ENCODE peak calls at places on chromosomes 5 and 9, in seven cellular contexts. Z, L, B, V, E, H and P are unnamed samples. For H3K27me3, the result is how much of the 10 kb centered on the place peaks cover.

GRCh38 chr9:95242613-95243012 is 74.9 kb downstream of the FANCC start:
- DNase-seq in L (no peak), V (peak), B (no peak), E (no peak), Z (no peak), H (no peak), P (no peak)

GRCh38 chr5:103624748-103625147 is 62.2 kb upstream of the NUDT12 start:
- DNase-seq in Z (no peak), B (no peak), V (no peak), H (no peak), E (no peak), L (peak), P (no peak)

GRCh38 chr9:36937951-36938350 is 96.1 kb downstream of the PAX5 start:
- DNase-seq in B (no peak), L (no peak), V (no peak), H (no peak), E (no peak), Z (no peak), P (no peak)

GRCh38 chr5:1246711-1247431 is 21.7 kb downstream of the SLC6A18 start:
- DNase-seq in Z (peak), E (no peak), B (peak), V (peak), L (peak), H (peak), P (no peak)

GRCh38 chr9:75880556-75880955 is 9.9 kb upstream of the PCSK5 start:
- DNase-seq in Z (no peak), H (no peak), B (no peak), L (no peak), E (no peak), V (no peak), P (no peak)

GRCh38 chr9:96441798-96442445 is 8.0 kb upstream of the HABP4 start:
- DNase-seq in E (no peak), B (no peak), V (no peak), L (no peak), H (no peak), Z (peak), P (no peak)

GRCh38 chr9:77000330-77000729 is 19.1 kb upstream of the FOXB2 start:
- DNase-seq in H (no peak), E (no peak), Z (no peak), B (no peak), L (no peak), V (no peak), P (no peak)

GRCh38 chr9:34715639-34716215 is 5.8 kb upstream of the CCL21 start:
- DNase-seq in H (no peak), Z (no peak), B (no peak), V (no peak), L (no peak), E (no peak), P (no peak)

GRCh38 chr5:67353500-67353931 is 156.9 kb upstream of the CD180 start:
- DNase-seq in L (peak), E (no peak), B (no peak), H (no peak), Z (no peak), V (no peak), P (no peak)

GRCh38 chr5:140631831-140632365 is 1.1 kb downstream of the CD14 start:
- DNase-seq in B (no peak), Z (peak), H (no peak), V (no peak), E (peak), L (peak), P (no peak)

GRCh38 chr5:178590924-178591423 is 781 bp upstream of the COL23A1 start:
- DNase-seq in Z (no peak), V (no peak), L (no peak), B (no peak), E (no peak), H (no peak), P (no peak)
- H3K4me3 ChIP-seq in Z (no peak), V (no peak), L (no peak), B (peak), E (no peak), H (peak), P (no peak)

DNA sequence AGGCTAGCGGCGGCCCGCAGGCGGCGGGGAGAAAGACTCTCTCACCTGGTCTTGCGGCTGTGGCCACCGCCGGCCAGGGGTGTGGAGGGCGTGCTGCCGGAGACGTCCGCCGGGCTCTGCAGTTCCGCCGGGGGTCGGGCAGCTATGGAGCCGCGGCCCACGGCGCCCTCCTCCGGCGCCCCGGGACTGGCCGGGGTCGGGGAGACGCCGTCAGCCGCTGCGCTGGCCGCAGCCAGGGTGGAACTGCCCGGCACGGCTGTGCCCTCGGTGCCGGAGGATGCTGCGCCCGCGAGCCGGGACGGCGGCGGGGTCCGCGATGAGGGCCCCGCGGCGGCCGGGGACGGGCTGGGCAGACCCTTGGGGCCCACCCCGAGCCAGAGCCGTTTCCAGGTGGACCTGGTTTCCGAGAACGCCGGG is 253 bp downstream of the SLC12A2 start:
- DNase-seq in V (peak), B (no peak), H (no peak), Z (no peak), L (peak), E (peak), P (no peak)
- TF ChIP-seq CTCF in V (peak), B (peak), H (no peak), Z (no peak), L (no peak), E (peak), P (no peak)

DNA sequence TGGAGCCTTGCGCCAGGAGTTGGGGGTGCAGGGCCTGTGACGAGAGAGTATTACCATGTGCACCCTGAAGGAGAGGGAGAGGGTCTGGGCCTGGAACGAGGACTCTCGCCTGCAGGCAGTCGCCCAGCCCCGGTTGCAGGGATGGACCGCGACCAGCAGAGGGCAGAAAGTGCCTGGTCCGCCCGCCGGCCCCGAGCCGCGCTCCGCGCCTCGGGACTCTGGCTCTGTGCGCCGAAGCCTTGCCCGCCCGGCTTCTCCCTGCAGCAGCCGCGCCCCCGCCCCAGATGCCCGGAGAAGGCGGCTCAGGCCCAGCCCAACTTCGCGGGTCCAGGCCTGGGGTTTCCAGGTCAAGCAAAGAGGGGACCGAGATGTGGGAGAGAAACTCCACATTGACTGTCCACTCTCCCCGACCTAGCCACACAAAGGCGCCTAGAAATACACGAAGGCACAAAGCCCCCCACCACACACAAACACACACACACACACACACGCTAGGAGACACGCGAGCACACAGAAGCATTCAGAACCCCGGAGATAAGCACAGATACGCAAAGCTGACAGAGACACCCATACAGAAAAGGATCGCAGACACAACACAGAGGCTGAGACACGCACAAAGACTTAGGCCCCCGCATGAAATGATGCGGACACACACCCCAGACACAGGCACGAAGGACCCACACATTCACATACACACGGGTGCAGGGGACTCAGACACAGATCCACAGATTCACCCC is 2.0 kb upstream of the LMX1B start:
- DNase-seq in B (peak), H (peak), E (peak), V (peak), L (peak), Z (peak), P (no peak)
- H3K27me3 ChIP-seq in B (half or more), H (half or more), E (under half), V (half or more), L (under half), Z (under half), P (half or more)

DNA sequence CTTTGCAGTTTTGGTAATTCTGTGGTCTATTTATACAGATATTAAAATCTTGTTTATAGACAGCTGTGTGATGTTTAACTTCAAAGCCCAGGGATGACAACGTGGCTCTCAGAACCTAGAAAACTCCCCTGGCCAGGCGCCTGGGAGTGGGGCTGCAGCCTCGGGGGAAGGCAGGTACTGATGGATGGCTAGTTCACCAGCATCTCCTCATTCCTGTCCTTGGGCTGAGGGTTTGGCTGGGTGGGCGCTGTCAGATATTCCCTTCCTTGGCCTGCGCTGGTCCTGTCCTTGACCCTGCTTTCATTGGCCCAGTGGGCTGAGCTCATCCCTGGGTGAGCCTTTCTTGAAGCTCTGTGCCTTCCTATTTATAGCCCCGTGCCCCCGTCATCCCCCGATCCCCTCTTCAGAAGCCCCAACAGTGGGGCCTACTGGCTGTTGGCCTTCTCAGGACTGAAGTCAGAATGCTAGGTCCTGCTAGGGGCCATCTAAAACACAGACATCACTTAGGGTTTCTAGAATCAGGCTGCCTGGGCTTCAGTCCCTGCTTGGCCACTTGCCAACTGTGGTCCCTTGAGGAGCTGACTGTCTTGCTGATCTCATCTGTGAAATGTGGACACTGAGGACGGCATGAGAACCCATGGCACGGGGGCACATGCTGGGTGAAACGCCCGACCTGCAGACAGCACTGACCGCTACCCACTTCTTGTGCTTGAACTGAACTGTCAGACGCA is 20.9 kb downstream of the SH3GLB2 start:
- DNase-seq in E (peak), H (no peak), B (no peak), L (no peak), Z (no peak), V (no peak), P (no peak)
- H3K4me3 ChIP-seq in E (no peak), H (no peak), B (no peak), L (no peak), Z (no peak), V (no peak), P (no peak)

GRCh38 chr5:39579750-39580149 is 155.0 kb upstream of the DAB2 start:
- DNase-seq in E (no peak), V (no peak), B (no peak), Z (no peak), L (no peak), H (no peak), P (no peak)

GRCh38 chr5:39584921-39585320 is 160.1 kb upstream of the DAB2 start:
- DNase-seq in V (no peak), B (no peak), E (no peak), H (no peak), L (no peak), Z (no peak), P (no peak)

GRCh38 chr5:39580702-39581498 is 156.1 kb upstream of the DAB2 start:
- DNase-seq in V (no peak), H (no peak), E (no peak), L (no peak), Z (no peak), B (no peak), P (peak)

DNA sequence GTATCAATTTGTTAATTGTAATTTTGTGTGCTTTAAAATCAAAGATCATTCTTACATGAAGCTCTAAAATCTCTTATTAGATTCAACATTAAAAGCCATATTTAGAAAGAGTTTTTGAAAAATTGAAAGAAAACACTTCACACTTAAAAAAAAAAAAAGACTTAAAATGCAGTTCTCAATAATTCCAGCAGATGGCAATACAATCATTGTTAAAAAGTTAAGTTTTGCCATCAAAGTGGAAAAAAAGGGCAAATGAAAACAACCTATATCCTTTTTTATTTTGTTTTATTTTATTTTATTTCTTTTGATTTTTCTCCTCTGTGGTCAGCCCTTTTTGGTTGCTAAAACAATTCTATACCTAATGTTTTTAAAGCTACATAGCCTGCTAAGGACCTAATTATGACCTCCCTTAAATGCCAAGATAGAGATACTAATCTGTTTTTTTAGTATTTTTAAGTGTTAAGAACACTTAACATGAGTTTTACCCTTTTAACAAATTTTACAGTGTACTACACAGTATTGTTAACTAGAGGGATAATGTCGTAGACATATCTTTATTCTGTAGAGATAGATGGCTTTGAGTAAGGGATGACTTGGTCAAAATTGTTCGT is 154.2 kb upstream of the DAB2 start:
- DNase-seq in V (no peak), E (no peak), L (no peak), B (no peak), Z (no peak), H (no peak), P (no peak)
- TF ChIP-seq CTCF in V (peak), E (peak), L (peak), B (peak), Z (peak), H (peak), P (peak)

GRCh38 chr5:145915970-145916638 is 20.3 kb upstream of the SH3RF2 start:
- DNase-seq in H (no peak), E (no peak), Z (no peak), V (no peak), B (no peak), L (no peak), P (no peak)
- H3K27me3 ChIP-seq in H (under half), E (under half), Z (under half), V (under half), B (under half), L (under half), P (under half)

GRCh38 chr5:44389410-44389879 is at the start of gene FGF10:
- DNase-seq in L (peak), H (no peak), V (peak), B (peak), E (peak), Z (no peak), P (no peak)

GRCh38 chr5:44388504-44389409 is 463 bp downstream of the FGF10 start:
- DNase-seq in Z (no peak), B (peak), L (peak), H (peak), E (peak), V (no peak), P (no peak)

GRCh38 chr5:44390332-44390731 is 1.1 kb upstream of the FGF10 start:
- DNase-seq in Z (no peak), H (no peak), L (no peak), E (no peak), B (no peak), V (no peak), P (no peak)

GRCh38 chr5:44387391-44387790 is 1.8 kb downstream of the FGF10 start:
- DNase-seq in B (peak), L (no peak), Z (no peak), V (no peak), H (no peak), E (no peak), P (no peak)

GRCh38 chr5:44387911-44388310 is 1.3 kb downstream of the FGF10 start:
- DNase-seq in Z (no peak), B (peak), V (no peak), E (peak), H (no peak), L (no peak), P (no peak)
- H3K4me3 ChIP-seq in Z (no peak), B (peak), V (no peak), E (peak), H (peak), L (no peak), P (no peak)

DNA sequence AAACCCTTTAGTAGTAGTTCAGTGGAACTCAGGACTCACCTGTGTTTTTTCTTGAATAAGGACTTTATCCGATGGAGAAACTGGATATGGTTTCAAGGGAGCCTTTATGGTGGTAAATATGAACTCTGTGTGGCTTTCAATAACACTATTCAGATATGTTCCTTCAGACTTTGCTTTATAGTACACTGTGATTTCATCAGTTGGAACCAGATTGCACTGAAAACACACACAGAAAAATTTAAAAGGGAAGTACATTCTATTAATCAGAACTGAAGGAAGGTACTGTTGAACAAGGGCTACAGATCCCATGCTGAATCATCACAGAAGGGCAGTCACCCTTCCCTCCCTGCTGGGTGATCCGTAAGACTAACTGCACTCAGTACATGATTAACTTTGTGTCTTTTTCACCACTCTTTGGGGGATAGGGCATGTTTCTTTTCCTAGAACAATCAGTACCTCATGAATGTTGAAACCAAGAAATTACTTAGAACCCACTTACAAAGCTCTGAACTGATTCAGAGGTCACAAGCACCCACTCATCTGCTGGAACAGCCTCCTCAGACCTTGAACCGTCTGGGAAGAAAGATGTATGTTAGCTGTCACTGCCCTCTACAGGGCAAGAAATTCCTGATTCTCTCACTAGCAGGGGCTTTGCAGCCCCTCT is 51.2 kb downstream of the IARS1 start:
- DNase-seq in Z (no peak), H (no peak), E (peak), L (peak), B (peak), V (peak), P (no peak)
- TF ChIP-seq CTCF in Z (peak), H (no peak), E (peak), L (no peak), B (peak), V (peak), P (peak)